ENCODE peak calls at places on chromosomes 1 and 21, in six cellular contexts. One of them, this sample, is unnamed.

GRCh38 chr1:52892424-52892823 is 29.1 kb downstream of the ECHDC2 start:
- DNase-seq in GM23248: no peak
- DNase-seq in MM.1S: no peak
- DNase-seq in GM23338: no peak
- DNase-seq in HCT116: no peak
- DNase-seq in PC-3: no peak
- DNase-seq in this sample: no peak

GRCh38 chr1:35288761-35289160 is 20.3 kb downstream of the ZMYM4 start:
- DNase-seq in GM23248: peak
- DNase-seq in MM.1S: no peak
- DNase-seq in GM23338: no peak
- DNase-seq in HCT116: no peak
- DNase-seq in PC-3: peak
- DNase-seq in this sample: no peak

GRCh38 chr21:37088196-37088595 is 15.1 kb downstream of the TTC3 start:
- DNase-seq in GM23248: no peak
- DNase-seq in MM.1S: no peak
- DNase-seq in GM23338: no peak
- DNase-seq in HCT116: no peak
- DNase-seq in PC-3: no peak
- DNase-seq in this sample: no peak

GRCh38 chr1:215044151-215044550 is 38.4 kb upstream of the KCNK2 start:
- DNase-seq in GM23248: no peak
- DNase-seq in MM.1S: no peak
- DNase-seq in GM23338: no peak
- DNase-seq in HCT116: no peak
- DNase-seq in PC-3: no peak
- DNase-seq in this sample: no peak

GRCh38 chr21:46667735-46668380 is 32.4 kb downstream of the PRMT2 start:
- DNase-seq in GM23248: peak
- DNase-seq in MM.1S: no peak
- DNase-seq in GM23338: peak
- DNase-seq in HCT116: no peak
- DNase-seq in PC-3: peak
- DNase-seq in this sample: peak

GRCh38 chr1:26913389-26913753 is 404 bp downstream of the NR0B2 start:
- DNase-seq in GM23248: no peak
- DNase-seq in MM.1S: no peak
- DNase-seq in GM23338: no peak
- DNase-seq in HCT116: no peak
- DNase-seq in PC-3: no peak
- DNase-seq in this sample: no peak

GRCh38 chr1:119010201-119010600 is 22.1 kb upstream of the TBX15 start:
- DNase-seq in GM23248: peak
- DNase-seq in MM.1S: no peak
- DNase-seq in GM23338: no peak
- DNase-seq in HCT116: no peak
- DNase-seq in PC-3: no peak
- DNase-seq in this sample: no peak

GRCh38 chr1:3731543-3731942 is 20.7 kb upstream of the CCDC27 start:
- DNase-seq in GM23248: peak
- DNase-seq in MM.1S: no peak
- DNase-seq in GM23338: no peak
- DNase-seq in HCT116: no peak
- DNase-seq in PC-3: no peak
- DNase-seq in this sample: no peak

GRCh38 chr1:27622828-27623227 is 12.2 kb downstream of the FGR start:
- DNase-seq in GM23248: no peak
- DNase-seq in MM.1S: no peak
- DNase-seq in GM23338: peak
- DNase-seq in HCT116: no peak
- DNase-seq in PC-3: no peak
- DNase-seq in this sample: no peak

GRCh38 chr1:159686599-159687299 is 27.6 kb downstream of the CRP start:
- DNase-seq in GM23248: no peak
- DNase-seq in MM.1S: no peak
- DNase-seq in GM23338: no peak
- DNase-seq in HCT116: no peak
- DNase-seq in PC-3: no peak
- DNase-seq in this sample: no peak

GRCh38 chr1:14182801-14183200 is 415.7 kb upstream of the KAZN start:
- DNase-seq in GM23248: no peak
- DNase-seq in MM.1S: peak
- DNase-seq in GM23338: no peak
- DNase-seq in HCT116: no peak
- DNase-seq in PC-3: no peak
- DNase-seq in this sample: no peak

GRCh38 chr1:241976264-241976663 is 18.7 kb downstream of the BECN2 start:
- DNase-seq in GM23248: no peak
- DNase-seq in MM.1S: no peak
- DNase-seq in GM23338: no peak
- DNase-seq in HCT116: no peak
- DNase-seq in PC-3: no peak
- DNase-seq in this sample: no peak

GRCh38 chr1:111656093-111657017 is 36.8 kb downstream of the RAP1A start:
- DNase-seq in GM23248: peak
- DNase-seq in MM.1S: peak
- DNase-seq in GM23338: peak
- DNase-seq in HCT116: peak
- DNase-seq in PC-3: peak
- DNase-seq in this sample: peak

GRCh38 chr21:45889115-45889708 is 92.4 kb upstream of the COL6A1 start:
- DNase-seq in GM23248: no peak
- DNase-seq in MM.1S: no peak
- DNase-seq in GM23338: no peak
- DNase-seq in HCT116: no peak
- DNase-seq in PC-3: no peak
- DNase-seq in this sample: no peak

GRCh38 chr1:201516511-201517127 is 9.7 kb upstream of the CSRP1 start:
- DNase-seq in GM23248: no peak
- DNase-seq in MM.1S: no peak
- DNase-seq in GM23338: no peak
- DNase-seq in HCT116: no peak
- DNase-seq in PC-3: no peak
- DNase-seq in this sample: no peak

GRCh38 chr21:30102881-30103280 is 63.7 kb downstream of the CLDN17 start:
- DNase-seq in GM23248: no peak
- DNase-seq in MM.1S: no peak
- DNase-seq in GM23338: no peak
- DNase-seq in HCT116: no peak
- DNase-seq in PC-3: no peak
- DNase-seq in this sample: no peak

GRCh38 chr1:225767591-225768540 is 9.8 kb upstream of the SRP9 start:
- DNase-seq in GM23248: peak
- DNase-seq in MM.1S: no peak
- DNase-seq in GM23338: peak
- DNase-seq in HCT116: no peak
- DNase-seq in PC-3: peak
- DNase-seq in this sample: no peak

GRCh38 chr1:201122321-201123017 is 4.5 kb downstream of the ASCL5 start:
- DNase-seq in GM23248: no peak
- DNase-seq in MM.1S: no peak
- DNase-seq in GM23338: no peak
- DNase-seq in HCT116: no peak
- DNase-seq in PC-3: peak
- DNase-seq in this sample: no peak

GRCh38 chr1:45348020-45348419 is 7.8 kb upstream of the MUTYH start:
- DNase-seq in GM23248: peak
- DNase-seq in MM.1S: no peak
- DNase-seq in GM23338: no peak
- DNase-seq in HCT116: no peak
- DNase-seq in PC-3: peak
- DNase-seq in this sample: no peak

GRCh38 chr1:246537887-246538286 is 28.2 kb downstream of the TFB2M start:
- DNase-seq in GM23248: no peak
- DNase-seq in MM.1S: no peak
- DNase-seq in GM23338: no peak
- DNase-seq in HCT116: no peak
- DNase-seq in PC-3: peak
- DNase-seq in this sample: no peak

GRCh38 chr1:7609311-7609994 is 161.6 kb upstream of the VAMP3 start:
- DNase-seq in GM23248: no peak
- DNase-seq in MM.1S: no peak
- DNase-seq in GM23338: no peak
- DNase-seq in HCT116: no peak
- DNase-seq in PC-3: no peak
- DNase-seq in this sample: no peak

GRCh38 chr1:7610936-7611335 is 160.2 kb upstream of the VAMP3 start:
- DNase-seq in GM23248: no peak
- DNase-seq in MM.1S: no peak
- DNase-seq in GM23338: no peak
- DNase-seq in HCT116: no peak
- DNase-seq in PC-3: no peak
- DNase-seq in this sample: no peak

GRCh38 chr1:7608628-7609295 is 162.3 kb upstream of the VAMP3 start:
- DNase-seq in GM23248: no peak
- DNase-seq in MM.1S: no peak
- DNase-seq in GM23338: peak
- DNase-seq in HCT116: no peak
- DNase-seq in PC-3: no peak
- DNase-seq in this sample: no peak

GRCh38 chr1:7611421-7612010 is 159.6 kb upstream of the VAMP3 start:
- DNase-seq in GM23248: no peak
- DNase-seq in MM.1S: no peak
- DNase-seq in GM23338: no peak
- DNase-seq in HCT116: no peak
- DNase-seq in PC-3: no peak
- DNase-seq in this sample: no peak

DNA sequence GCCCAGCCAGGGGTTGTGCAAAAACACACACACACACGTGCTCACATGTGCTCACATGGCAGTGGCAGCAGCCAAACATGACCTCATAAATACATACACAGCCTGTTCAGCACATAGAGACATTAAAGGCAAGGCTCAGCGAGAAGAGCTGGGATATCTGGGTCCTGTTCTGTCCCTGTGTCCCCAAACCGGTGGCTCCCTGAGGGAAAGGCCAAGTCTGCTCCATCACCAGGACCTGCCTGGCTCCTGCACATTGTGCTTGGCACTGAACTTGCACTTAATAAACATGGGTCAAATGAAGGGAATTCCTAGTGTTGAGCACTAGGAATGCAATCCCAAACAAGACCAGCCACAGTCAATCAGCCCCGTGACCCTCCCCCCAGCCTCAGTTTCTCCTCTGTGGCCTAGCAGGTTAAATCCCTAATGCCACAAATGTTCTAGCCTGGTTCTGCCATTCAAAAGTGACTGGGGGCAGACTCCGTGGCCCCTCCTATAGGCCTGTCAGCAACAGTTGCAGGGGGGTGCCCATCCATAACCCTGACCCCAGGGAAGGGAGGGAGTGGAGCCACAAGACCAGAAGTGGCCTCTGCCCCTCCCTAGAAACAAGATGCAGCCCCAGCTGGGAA is 160.9 kb upstream of the VAMP3 start:
- DNase-seq in GM23248: no peak
- DNase-seq in MM.1S: no peak
- DNase-seq in GM23338: no peak
- DNase-seq in HCT116: no peak
- DNase-seq in PC-3: no peak
- DNase-seq in this sample: no peak
- TF ChIP-seq EZH2phosphoT487 in GM23248: no peak
- TF ChIP-seq EZH2phosphoT487 in MM.1S: no peak
- TF ChIP-seq EZH2phosphoT487 in GM23338: no peak
- TF ChIP-seq EZH2phosphoT487 in HCT116: no peak
- TF ChIP-seq EZH2phosphoT487 in PC-3: no peak
- TF ChIP-seq EZH2phosphoT487 in this sample: no peak

DNA sequence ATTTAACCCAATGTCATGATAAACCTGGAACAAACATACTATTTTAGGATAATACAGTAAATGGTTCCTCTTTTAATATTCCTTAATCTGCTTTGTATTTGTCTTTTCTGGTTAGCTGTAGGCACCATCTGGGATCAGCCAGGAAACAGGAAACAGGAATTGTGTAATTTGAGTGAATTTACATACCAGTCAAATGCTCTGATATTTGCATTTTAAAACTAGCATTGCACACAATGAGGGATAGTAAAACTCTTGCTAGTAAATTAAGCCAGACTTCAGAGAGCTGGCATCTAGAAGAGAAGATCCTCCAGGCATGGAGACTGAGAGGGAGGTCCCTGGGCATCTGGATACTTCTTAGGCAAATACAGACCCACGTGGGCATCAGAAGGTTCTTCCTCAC is 103.5 kb downstream of the HMCN1 start:
- DNase-seq in GM23248: no peak
- DNase-seq in MM.1S: no peak
- DNase-seq in GM23338: no peak
- DNase-seq in HCT116: no peak
- DNase-seq in PC-3: no peak
- DNase-seq in this sample: no peak
- TF ChIP-seq EZH2phosphoT487 in GM23248: no peak
- TF ChIP-seq EZH2phosphoT487 in MM.1S: no peak
- TF ChIP-seq EZH2phosphoT487 in GM23338: no peak
- TF ChIP-seq EZH2phosphoT487 in HCT116: no peak
- TF ChIP-seq EZH2phosphoT487 in PC-3: no peak
- TF ChIP-seq EZH2phosphoT487 in this sample: no peak

DNA sequence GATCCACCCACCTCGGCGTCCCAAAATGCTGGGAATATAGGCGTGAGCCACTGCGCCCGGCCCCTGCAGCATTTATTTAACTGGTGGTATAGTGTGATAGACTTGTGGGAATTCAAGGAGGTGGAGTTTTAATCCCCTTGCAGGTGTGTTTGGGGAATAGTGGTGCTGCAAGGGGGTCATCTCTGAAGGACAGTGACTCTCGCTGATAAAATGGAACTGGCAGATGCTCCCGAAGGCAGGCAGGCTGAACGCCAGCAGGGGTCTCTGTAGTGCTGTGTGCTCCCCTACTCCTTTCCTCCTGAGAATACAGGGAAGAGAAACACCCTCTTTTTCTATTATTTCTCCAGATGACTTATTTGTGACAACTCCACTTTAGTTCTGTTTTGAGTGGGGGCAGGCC is 4.0 kb downstream of the OSCP1 start:
- DNase-seq in GM23248: no peak
- DNase-seq in MM.1S: no peak
- DNase-seq in GM23338: peak
- DNase-seq in HCT116: no peak
- DNase-seq in PC-3: no peak
- DNase-seq in this sample: peak
- TF ChIP-seq EZH2phosphoT487 in GM23248: no peak
- TF ChIP-seq EZH2phosphoT487 in MM.1S: no peak
- TF ChIP-seq EZH2phosphoT487 in GM23338: no peak
- TF ChIP-seq EZH2phosphoT487 in HCT116: no peak
- TF ChIP-seq EZH2phosphoT487 in PC-3: no peak
- TF ChIP-seq EZH2phosphoT487 in this sample: no peak

GRCh38 chr21:42769183-42769819 is 110.0 kb downstream of the WDR4 start:
- DNase-seq in GM23248: no peak
- DNase-seq in MM.1S: no peak
- DNase-seq in GM23338: no peak
- DNase-seq in HCT116: no peak
- DNase-seq in PC-3: no peak
- DNase-seq in this sample: no peak

GRCh38 chr21:42768324-42769121 is 110.8 kb downstream of the WDR4 start:
- DNase-seq in GM23248: no peak
- DNase-seq in MM.1S: no peak
- DNase-seq in GM23338: no peak
- DNase-seq in HCT116: no peak
- DNase-seq in PC-3: no peak
- DNase-seq in this sample: no peak

GRCh38 chr21:42770717-42771502 is 108.4 kb downstream of the WDR4 start:
- DNase-seq in GM23248: no peak
- DNase-seq in MM.1S: no peak
- DNase-seq in GM23338: no peak
- DNase-seq in HCT116: no peak
- DNase-seq in PC-3: no peak
- DNase-seq in this sample: no peak

GRCh38 chr21:42771503-42771805 is 107.9 kb downstream of the WDR4 start:
- DNase-seq in GM23248: no peak
- DNase-seq in MM.1S: no peak
- DNase-seq in GM23338: no peak
- DNase-seq in HCT116: no peak
- DNase-seq in PC-3: no peak
- DNase-seq in this sample: no peak

GRCh38 chr21:42769820-42770716 is 109.3 kb downstream of the WDR4 start:
- DNase-seq in GM23248: no peak
- DNase-seq in MM.1S: no peak
- DNase-seq in GM23338: no peak
- DNase-seq in HCT116: no peak
- DNase-seq in PC-3: no peak
- DNase-seq in this sample: no peak
- TF ChIP-seq EZH2phosphoT487 in GM23248: no peak
- TF ChIP-seq EZH2phosphoT487 in MM.1S: peak
- TF ChIP-seq EZH2phosphoT487 in GM23338: no peak
- TF ChIP-seq EZH2phosphoT487 in HCT116: no peak
- TF ChIP-seq EZH2phosphoT487 in PC-3: no peak
- TF ChIP-seq EZH2phosphoT487 in this sample: no peak